ENCODE peak calls at places on chromosomes 1 and 21, in six cellular contexts. One of them, this sample, is unnamed.

GRCh38 chr1:185680453-185680852 is 53.7 kb upstream of the HMCN1 start:
- DNase-seq in thoracic aorta: no peak
- DNase-seq in keratinocyte: no peak
- DNase-seq in astrocyte: no peak
- DNase-seq in cardiac muscle cell: no peak
- DNase-seq in Peyer's patch: peak; percentile 44
- DNase-seq in this sample: no peak

GRCh38 chr1:25568834-25569598 is 25.6 kb downstream of the LDLRAP1 start:
- DNase-seq in thoracic aorta: peak; percentile 46
- DNase-seq in keratinocyte: no peak
- DNase-seq in astrocyte: peak; percentile 86
- DNase-seq in cardiac muscle cell: no peak
- DNase-seq in Peyer's patch: no peak
- DNase-seq in this sample: peak; percentile 48

GRCh38 chr1:43580039-43580438 is 49.4 kb downstream of the PTPRF start:
- DNase-seq in thoracic aorta: no peak
- DNase-seq in keratinocyte: no peak
- DNase-seq in astrocyte: no peak
- DNase-seq in cardiac muscle cell: no peak
- DNase-seq in Peyer's patch: no peak
- DNase-seq in this sample: no peak

GRCh38 chr1:90568436-90568835 is 148.7 kb downstream of the BARHL2 start:
- DNase-seq in thoracic aorta: no peak
- DNase-seq in keratinocyte: no peak
- DNase-seq in astrocyte: no peak
- DNase-seq in cardiac muscle cell: no peak
- DNase-seq in Peyer's patch: no peak
- DNase-seq in this sample: no peak

GRCh38 chr1:11176081-11176706 is 13.0 kb upstream of the ANGPTL7 start:
- DNase-seq in thoracic aorta: no peak
- DNase-seq in keratinocyte: no peak
- DNase-seq in astrocyte: peak; percentile 60
- DNase-seq in cardiac muscle cell: peak; percentile 65
- DNase-seq in Peyer's patch: no peak
- DNase-seq in this sample: no peak

GRCh38 chr21:14545906-14546480 is at the start of gene SAMSN1:
- DNase-seq in thoracic aorta: no peak
- DNase-seq in keratinocyte: no peak
- DNase-seq in astrocyte: no peak
- DNase-seq in cardiac muscle cell: no peak
- DNase-seq in Peyer's patch: peak; percentile 76
- DNase-seq in this sample: peak; percentile 47

GRCh38 chr1:240811261-240811660 is 199.3 kb upstream of the GREM2 start:
- DNase-seq in thoracic aorta: no peak
- DNase-seq in keratinocyte: no peak
- DNase-seq in astrocyte: no peak
- DNase-seq in cardiac muscle cell: no peak
- DNase-seq in Peyer's patch: no peak
- DNase-seq in this sample: no peak

GRCh38 chr1:36910886-36911540 is 123.3 kb downstream of the GRIK3 start:
- DNase-seq in thoracic aorta: no peak
- DNase-seq in keratinocyte: no peak
- DNase-seq in astrocyte: no peak
- DNase-seq in cardiac muscle cell: no peak
- DNase-seq in Peyer's patch: no peak
- DNase-seq in this sample: no peak

GRCh38 chr1:187509091-187509490 is 680.3 kb downstream of the PLA2G4A start:
- DNase-seq in thoracic aorta: no peak
- DNase-seq in keratinocyte: no peak
- DNase-seq in astrocyte: peak; percentile 11
- DNase-seq in cardiac muscle cell: no peak
- DNase-seq in Peyer's patch: no peak
- DNase-seq in this sample: no peak

GRCh38 chr1:40267767-40268187 is 9.7 kb downstream of the ZMPSTE24 start:
- DNase-seq in thoracic aorta: no peak
- DNase-seq in keratinocyte: no peak
- DNase-seq in astrocyte: peak; percentile 98
- DNase-seq in cardiac muscle cell: no peak
- DNase-seq in Peyer's patch: no peak
- DNase-seq in this sample: no peak

GRCh38 chr1:54464477-54465146 is 58.4 kb upstream of the SSBP3 start:
- DNase-seq in thoracic aorta: no peak
- DNase-seq in keratinocyte: no peak
- DNase-seq in astrocyte: peak; percentile 16
- DNase-seq in cardiac muscle cell: no peak
- DNase-seq in Peyer's patch: no peak
- DNase-seq in this sample: no peak

GRCh38 chr1:40004857-40005256 is 35.7 kb upstream of the CAP1 start:
- DNase-seq in thoracic aorta: no peak
- DNase-seq in keratinocyte: no peak
- DNase-seq in astrocyte: no peak
- DNase-seq in cardiac muscle cell: no peak
- DNase-seq in Peyer's patch: no peak
- DNase-seq in this sample: no peak

GRCh38 chr1:52552236-52552504 is 722 bp downstream of the TUT4 start:
- DNase-seq in thoracic aorta: no peak
- DNase-seq in keratinocyte: no peak
- DNase-seq in astrocyte: peak; percentile 57
- DNase-seq in cardiac muscle cell: peak; percentile 49
- DNase-seq in Peyer's patch: peak; percentile 86
- DNase-seq in this sample: peak; percentile 87

GRCh38 chr1:37036667-37037053 is 2.3 kb upstream of the GRIK3 start:
- DNase-seq in thoracic aorta: no peak
- DNase-seq in keratinocyte: no peak
- DNase-seq in astrocyte: no peak
- DNase-seq in cardiac muscle cell: no peak
- DNase-seq in Peyer's patch: no peak
- DNase-seq in this sample: no peak

GRCh38 chr1:227922501-227923352 is 25.0 kb downstream of the WNT9A start:
- DNase-seq in thoracic aorta: no peak
- DNase-seq in keratinocyte: no peak
- DNase-seq in astrocyte: no peak
- DNase-seq in cardiac muscle cell: no peak
- DNase-seq in Peyer's patch: no peak
- DNase-seq in this sample: no peak

GRCh38 chr1:199453731-199454130 is 573.8 kb upstream of the NR5A2 start:
- DNase-seq in thoracic aorta: no peak
- DNase-seq in keratinocyte: no peak
- DNase-seq in astrocyte: peak; percentile 89
- DNase-seq in cardiac muscle cell: no peak
- DNase-seq in Peyer's patch: no peak
- DNase-seq in this sample: no peak

GRCh38 chr21:33219961-33220360 is 9.8 kb upstream of the IFNAR2 start:
- DNase-seq in thoracic aorta: no peak
- DNase-seq in keratinocyte: no peak
- DNase-seq in astrocyte: no peak
- DNase-seq in cardiac muscle cell: no peak
- DNase-seq in Peyer's patch: no peak
- DNase-seq in this sample: no peak

GRCh38 chr1:223706077-223706988 is 6.0 kb upstream of the CAPN2 start:
- DNase-seq in thoracic aorta: no peak
- DNase-seq in keratinocyte: no peak
- DNase-seq in astrocyte: peak; percentile 84
- DNase-seq in cardiac muscle cell: peak; percentile 88
- DNase-seq in Peyer's patch: no peak
- DNase-seq in this sample: peak; percentile 71

GRCh38 chr1:53576381-53576801 is 117.2 kb downstream of the DMRTB1 start:
- DNase-seq in thoracic aorta: no peak
- DNase-seq in keratinocyte: no peak
- DNase-seq in astrocyte: no peak
- DNase-seq in cardiac muscle cell: no peak
- DNase-seq in Peyer's patch: no peak
- DNase-seq in this sample: peak; percentile 72

GRCh38 chr21:32137266-32137665 is 141.6 kb downstream of the MIS18A start:
- DNase-seq in thoracic aorta: no peak
- DNase-seq in keratinocyte: no peak
- DNase-seq in astrocyte: no peak
- DNase-seq in cardiac muscle cell: no peak
- DNase-seq in Peyer's patch: no peak
- DNase-seq in this sample: no peak

GRCh38 chr1:226355016-226355415 is 46.1 kb upstream of the LIN9 start:
- DNase-seq in thoracic aorta: no peak
- DNase-seq in keratinocyte: no peak
- DNase-seq in astrocyte: no peak
- DNase-seq in cardiac muscle cell: no peak
- DNase-seq in Peyer's patch: no peak
- DNase-seq in this sample: no peak

DNA sequence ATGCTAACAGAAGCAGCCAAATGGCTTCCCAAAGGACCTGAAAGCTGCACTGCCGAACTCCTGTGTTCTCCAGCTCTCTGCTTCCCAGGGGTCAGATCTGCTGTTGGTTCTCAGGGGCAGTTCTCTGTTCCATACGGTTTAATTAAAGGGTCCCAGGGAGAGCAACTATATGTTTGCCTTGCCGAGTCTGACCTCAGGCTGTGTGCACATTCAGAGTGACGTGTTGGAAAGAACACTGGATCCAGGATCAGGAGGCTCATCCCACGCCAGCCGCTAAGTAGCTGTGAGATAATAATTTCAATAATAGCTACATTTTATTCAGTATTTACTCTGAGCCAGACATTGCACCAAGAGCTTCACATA is 23.4 kb downstream of the NENF start:
- DNase-seq in thoracic aorta: no peak
- DNase-seq in keratinocyte: no peak
- DNase-seq in astrocyte: no peak
- DNase-seq in cardiac muscle cell: no peak
- DNase-seq in Peyer's patch: no peak
- DNase-seq in this sample: no peak
- TF ChIP-seq CTCF in thoracic aorta: no peak
- TF ChIP-seq CTCF in keratinocyte: no peak
- TF ChIP-seq CTCF in astrocyte: no peak
- TF ChIP-seq CTCF in cardiac muscle cell: no peak
- TF ChIP-seq CTCF in Peyer's patch: no peak
- TF ChIP-seq CTCF in this sample: no peak

GRCh38 chr1:166302919-166303758 is 136.3 kb upstream of the FAM78B start:
- DNase-seq in thoracic aorta: no peak
- DNase-seq in keratinocyte: no peak
- DNase-seq in astrocyte: no peak
- DNase-seq in cardiac muscle cell: no peak
- DNase-seq in Peyer's patch: no peak
- DNase-seq in this sample: no peak
- TF ChIP-seq CTCF in thoracic aorta: no peak
- TF ChIP-seq CTCF in keratinocyte: no peak
- TF ChIP-seq CTCF in astrocyte: no peak
- TF ChIP-seq CTCF in cardiac muscle cell: no peak
- TF ChIP-seq CTCF in Peyer's patch: no peak
- TF ChIP-seq CTCF in this sample: no peak

GRCh38 chr1:2099871-2100774 is 49.9 kb downstream of the PRKCZ start:
- DNase-seq in thoracic aorta: no peak
- DNase-seq in keratinocyte: no peak
- DNase-seq in astrocyte: no peak
- DNase-seq in cardiac muscle cell: no peak
- DNase-seq in Peyer's patch: peak; percentile 67
- DNase-seq in this sample: no peak

GRCh38 chr1:2095981-2096736 is 45.9 kb downstream of the PRKCZ start:
- DNase-seq in thoracic aorta: no peak
- DNase-seq in keratinocyte: no peak
- DNase-seq in astrocyte: no peak
- DNase-seq in cardiac muscle cell: no peak
- DNase-seq in Peyer's patch: no peak
- DNase-seq in this sample: no peak

GRCh38 chr1:2098839-2099785 is 48.9 kb downstream of the PRKCZ start:
- DNase-seq in thoracic aorta: no peak
- DNase-seq in keratinocyte: no peak
- DNase-seq in astrocyte: no peak
- DNase-seq in cardiac muscle cell: no peak
- DNase-seq in Peyer's patch: no peak
- DNase-seq in this sample: no peak

GRCh38 chr1:2097386-2098300 is 47.4 kb downstream of the PRKCZ start:
- DNase-seq in thoracic aorta: no peak
- DNase-seq in keratinocyte: no peak
- DNase-seq in astrocyte: no peak
- DNase-seq in cardiac muscle cell: no peak
- DNase-seq in Peyer's patch: no peak
- DNase-seq in this sample: no peak

GRCh38 chr1:2098301-2098698 is 48.1 kb downstream of the PRKCZ start:
- DNase-seq in thoracic aorta: no peak
- DNase-seq in keratinocyte: no peak
- DNase-seq in astrocyte: no peak
- DNase-seq in cardiac muscle cell: no peak
- DNase-seq in Peyer's patch: no peak
- DNase-seq in this sample: no peak
- TF ChIP-seq CTCF in thoracic aorta: no peak
- TF ChIP-seq CTCF in keratinocyte: no peak
- TF ChIP-seq CTCF in astrocyte: no peak
- TF ChIP-seq CTCF in cardiac muscle cell: no peak
- TF ChIP-seq CTCF in Peyer's patch: no peak
- TF ChIP-seq CTCF in this sample: no peak

GRCh38 chr1:154265586-154265985 is 6.8 kb upstream of the HAX1 start:
- DNase-seq in thoracic aorta: no peak
- DNase-seq in keratinocyte: no peak
- DNase-seq in astrocyte: no peak
- DNase-seq in cardiac muscle cell: no peak
- DNase-seq in Peyer's patch: no peak
- DNase-seq in this sample: no peak
- TF ChIP-seq CTCF in thoracic aorta: no peak
- TF ChIP-seq CTCF in keratinocyte: no peak
- TF ChIP-seq CTCF in astrocyte: no peak
- TF ChIP-seq CTCF in cardiac muscle cell: no peak
- TF ChIP-seq CTCF in Peyer's patch: no peak
- TF ChIP-seq CTCF in this sample: no peak

GRCh38 chr1:169485427-169486280 is at the start of gene SLC19A2:
- DNase-seq in thoracic aorta: peak; percentile 98
- DNase-seq in keratinocyte: peak; percentile 96
- DNase-seq in astrocyte: peak; percentile 99
- DNase-seq in cardiac muscle cell: peak; percentile 99
- DNase-seq in Peyer's patch: peak; percentile 96
- DNase-seq in this sample: peak; percentile 99
- TF ChIP-seq CTCF in thoracic aorta: no peak
- TF ChIP-seq CTCF in keratinocyte: peak; percentile 25
- TF ChIP-seq CTCF in astrocyte: no peak
- TF ChIP-seq CTCF in cardiac muscle cell: peak; percentile 31
- TF ChIP-seq CTCF in Peyer's patch: peak; percentile 20
- TF ChIP-seq CTCF in this sample: no peak

This sample was measured in lower leg skin.